ENCODE peak calls at places on chromosomes 2 and 18, in four cellular contexts. One of them, this sample, is unnamed.

GRCh38 chr2:79670198-79670597 is 157.3 kb downstream of the CTNNA2 start:
- DNase-seq in HepG2: peak; percentile 48
- DNase-seq in GM12878: no peak
- DNase-seq in K562: peak; percentile 2
- DNase-seq in this sample: peak; percentile 56

GRCh38 chr2:26816893-26817292 is 31.0 kb downstream of the CENPA start:
- DNase-seq in HepG2: no peak
- DNase-seq in GM12878: no peak
- DNase-seq in K562: peak; percentile 43
- DNase-seq in this sample: peak; percentile 21

GRCh38 chr2:230925879-230926765 is 1.1 kb upstream of the GPR55 start:
- DNase-seq in HepG2: no peak
- DNase-seq in GM12878: peak; percentile 70
- DNase-seq in K562: no peak
- DNase-seq in this sample: peak; percentile 36

GRCh38 chr2:6917071-6917760 is at the start of gene RNF144A:
- DNase-seq in HepG2: no peak
- DNase-seq in GM12878: no peak
- DNase-seq in K562: peak; percentile 75
- DNase-seq in this sample: peak; percentile 90

GRCh38 chr2:230153390-230153976 is 66.3 kb downstream of the SP110 start:
- DNase-seq in HepG2: no peak
- DNase-seq in GM12878: no peak
- DNase-seq in K562: no peak
- DNase-seq in this sample: no peak

GRCh38 chr2:36329746-36330145 is 25.8 kb upstream of the CRIM1 start:
- DNase-seq in HepG2: peak; percentile 60
- DNase-seq in GM12878: no peak
- DNase-seq in K562: no peak
- DNase-seq in this sample: no peak

GRCh38 chr2:31259075-31259474 is 25.1 kb downstream of the EHD3 start:
- DNase-seq in HepG2: no peak
- DNase-seq in GM12878: no peak
- DNase-seq in K562: no peak
- DNase-seq in this sample: no peak

GRCh38 chr2:58131191-58132011 is 84.8 kb downstream of the VRK2 start:
- DNase-seq in HepG2: peak; percentile 15
- DNase-seq in GM12878: no peak
- DNase-seq in K562: no peak
- DNase-seq in this sample: no peak

GRCh38 chr2:729363-729762 is 52.2 kb upstream of the TMEM18 start:
- DNase-seq in HepG2: no peak
- DNase-seq in GM12878: no peak
- DNase-seq in K562: no peak
- DNase-seq in this sample: no peak

GRCh38 chr2:42115588-42115987 is 53.6 kb upstream of the EML4 start:
- DNase-seq in HepG2: no peak
- DNase-seq in GM12878: no peak
- DNase-seq in K562: no peak
- DNase-seq in this sample: no peak

GRCh38 chr2:218400167-218400929 is 680 bp downstream of the CTDSP1 start:
- DNase-seq in HepG2: no peak
- DNase-seq in GM12878: no peak
- DNase-seq in K562: peak; percentile 43
- DNase-seq in this sample: no peak

GRCh38 chr2:201129044-201129505 is 13.1 kb downstream of the CFLAR start:
- DNase-seq in HepG2: peak; percentile 78
- DNase-seq in GM12878: no peak
- DNase-seq in K562: peak; percentile 54
- DNase-seq in this sample: no peak

GRCh38 chr2:16565481-16565880 is 100.2 kb downstream of the CYRIA start:
- DNase-seq in HepG2: no peak
- DNase-seq in GM12878: no peak
- DNase-seq in K562: no peak
- DNase-seq in this sample: no peak

GRCh38 chr18:48828713-48829442 is 121.9 kb downstream of the SMAD7 start:
- DNase-seq in HepG2: no peak
- DNase-seq in GM12878: no peak
- DNase-seq in K562: peak; percentile 86
- DNase-seq in this sample: peak; percentile 21

GRCh38 chr2:205352593-205352992 is 329.7 kb upstream of the NRP2 start:
- DNase-seq in HepG2: no peak
- DNase-seq in GM12878: no peak
- DNase-seq in K562: no peak
- DNase-seq in this sample: no peak

GRCh38 chr2:134594399-134594798 is 124.4 kb downstream of the TMEM163 start:
- DNase-seq in HepG2: no peak
- DNase-seq in GM12878: no peak
- DNase-seq in K562: no peak
- DNase-seq in this sample: no peak

GRCh38 chr2:152585830-152586484 is 131.3 kb downstream of the PRPF40A start:
- DNase-seq in HepG2: peak; percentile 18
- DNase-seq in GM12878: no peak
- DNase-seq in K562: peak; percentile 34
- DNase-seq in this sample: no peak

GRCh38 chr2:49973917-49974368 is 819.6 kb upstream of the FSHR start:
- DNase-seq in HepG2: no peak
- DNase-seq in GM12878: no peak
- DNase-seq in K562: no peak
- DNase-seq in this sample: peak; percentile 50

GRCh38 chr2:47282621-47283272 is 120.2 kb upstream of the MSH2 start:
- DNase-seq in HepG2: peak; percentile 73
- DNase-seq in GM12878: no peak
- DNase-seq in K562: no peak
- DNase-seq in this sample: no peak

GRCh38 chr2:206028101-206028500 is 57.9 kb downstream of the INO80D start:
- DNase-seq in HepG2: no peak
- DNase-seq in GM12878: no peak
- DNase-seq in K562: no peak
- DNase-seq in this sample: no peak

GRCh38 chr2:62492048-62492447 is 13.9 kb downstream of the TMEM17 start:
- DNase-seq in HepG2: peak; percentile 44
- DNase-seq in GM12878: no peak
- DNase-seq in K562: no peak
- DNase-seq in this sample: no peak

GRCh38 chr2:63192889-63193778 is 142.5 kb downstream of the OTX1 start:
- DNase-seq in HepG2: peak; percentile 97
- DNase-seq in GM12878: no peak
- DNase-seq in K562: no peak
- DNase-seq in this sample: no peak

GRCh38 chr2:157404363-157404762 is 39.5 kb downstream of the CYTIP start:
- DNase-seq in HepG2: no peak
- DNase-seq in GM12878: peak; percentile 85
- DNase-seq in K562: no peak
- DNase-seq in this sample: no peak

GRCh38 chr2:74026674-74027294 is 42.1 kb downstream of the TET3 start:
- DNase-seq in HepG2: no peak
- DNase-seq in GM12878: no peak
- DNase-seq in K562: no peak
- DNase-seq in this sample: no peak

GRCh38 chr2:74028290-74028689 is 43.6 kb downstream of the TET3 start:
- DNase-seq in HepG2: no peak
- DNase-seq in GM12878: no peak
- DNase-seq in K562: no peak
- DNase-seq in this sample: no peak

GRCh38 chr2:74027496-74027895 is 42.8 kb downstream of the TET3 start:
- DNase-seq in HepG2: no peak
- DNase-seq in GM12878: no peak
- DNase-seq in K562: no peak
- DNase-seq in this sample: no peak

GRCh38 chr2:74024216-74024615 is 39.5 kb downstream of the TET3 start:
- DNase-seq in HepG2: no peak
- DNase-seq in GM12878: no peak
- DNase-seq in K562: no peak
- DNase-seq in this sample: no peak

DNA sequence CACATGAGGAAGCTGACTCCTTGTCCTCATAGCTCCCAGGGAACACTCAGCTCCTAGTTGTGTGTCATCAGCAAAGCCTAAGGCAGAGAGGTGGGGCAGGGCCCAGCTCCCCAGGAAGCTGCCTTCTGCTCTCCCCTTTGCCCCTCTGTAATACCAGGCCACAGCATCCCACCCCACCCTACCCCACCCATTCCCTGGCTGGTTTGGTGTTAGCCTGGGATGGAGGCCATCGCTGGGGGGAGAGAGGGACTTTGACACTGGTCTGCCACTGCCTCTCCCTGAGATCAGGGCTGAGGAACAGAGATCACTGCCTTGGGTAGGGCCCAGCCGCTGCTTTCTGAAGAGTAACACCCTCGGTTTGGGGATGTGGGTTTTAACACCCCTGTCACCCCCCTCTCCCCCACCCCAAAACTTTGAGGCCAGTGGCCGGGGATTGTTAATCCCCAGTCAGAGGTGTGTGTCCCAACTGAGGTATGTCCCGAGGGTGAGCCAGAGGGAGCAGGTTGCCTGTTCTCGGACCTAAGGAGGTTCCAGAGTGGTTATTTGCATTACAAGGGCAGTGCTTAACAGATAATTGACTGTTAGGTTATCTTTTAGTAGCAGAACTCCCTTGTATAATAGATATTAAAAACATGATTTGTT is 41.4 kb downstream of the TET3 start:
- DNase-seq in HepG2: no peak
- DNase-seq in GM12878: no peak
- DNase-seq in K562: no peak
- DNase-seq in this sample: no peak
- TF ChIP-seq SP1 in HepG2: no peak
- TF ChIP-seq SP1 in GM12878: no peak
- TF ChIP-seq SP1 in K562: no peak
- TF ChIP-seq SP1 in this sample: no peak

GRCh38 chr18:58135806-58136331 is 91.8 kb downstream of the NEDD4L start:
- DNase-seq in HepG2: peak; percentile 31
- DNase-seq in GM12878: peak; percentile 45
- DNase-seq in K562: peak; percentile 80
- DNase-seq in this sample: peak; percentile 64
- TF ChIP-seq BHLHE40 in HepG2: no peak
- TF ChIP-seq BHLHE40 in GM12878: peak; percentile 49
- TF ChIP-seq BHLHE40 in K562: no peak
- TF ChIP-seq BHLHE40 in this sample: no peak

GRCh38 chr18:43893001-43893637 is 615.8 kb upstream of the SYT4 start:
- DNase-seq in HepG2: no peak
- DNase-seq in GM12878: no peak
- DNase-seq in K562: no peak
- DNase-seq in this sample: no peak
- TF ChIP-seq FOXK2 in HepG2: no peak
- TF ChIP-seq FOXK2 in GM12878: no peak
- TF ChIP-seq FOXK2 in K562: no peak
- TF ChIP-seq FOXK2 in this sample: no peak

DNA sequence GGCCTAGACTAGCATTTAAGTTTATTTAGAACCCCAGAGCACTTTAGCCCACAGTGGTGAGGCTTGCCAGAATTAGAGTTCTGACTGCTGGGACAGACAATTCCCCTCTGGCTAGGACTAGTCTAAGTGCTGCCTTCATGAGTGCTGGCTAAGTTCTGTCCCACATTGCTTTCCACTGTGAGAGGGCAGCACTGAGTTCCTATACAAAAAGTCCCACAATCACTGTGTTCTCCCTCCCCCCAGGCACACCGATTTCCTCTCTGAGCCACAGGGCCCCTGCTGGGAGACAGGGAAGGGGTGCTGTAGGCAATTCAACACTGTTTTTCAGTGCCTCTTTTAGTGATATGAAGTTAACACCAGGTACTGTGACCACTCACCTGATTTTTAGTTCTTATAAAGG is 310.9 kb downstream of the DLGAP1 start:
- DNase-seq in HepG2: no peak
- DNase-seq in GM12878: no peak
- DNase-seq in K562: no peak
- DNase-seq in this sample: no peak
- TF ChIP-seq SP1 in HepG2: no peak
- TF ChIP-seq SP1 in GM12878: no peak
- TF ChIP-seq SP1 in K562: no peak
- TF ChIP-seq SP1 in this sample: no peak

GRCh38 chr2:120560330-120560729 is 175.3 kb upstream of the GLI2 start:
- DNase-seq in HepG2: no peak
- DNase-seq in GM12878: no peak
- DNase-seq in K562: no peak
- DNase-seq in this sample: no peak

GRCh38 chr2:120561393-120562035 is 174.2 kb upstream of the GLI2 start:
- DNase-seq in HepG2: no peak
- DNase-seq in GM12878: no peak
- DNase-seq in K562: no peak
- DNase-seq in this sample: no peak

GRCh38 chr2:120558892-120559291 is 176.8 kb upstream of the GLI2 start:
- DNase-seq in HepG2: no peak
- DNase-seq in GM12878: no peak
- DNase-seq in K562: no peak
- DNase-seq in this sample: no peak

GRCh38 chr2:120556908-120557307 is 178.8 kb upstream of the GLI2 start:
- DNase-seq in HepG2: no peak
- DNase-seq in GM12878: no peak
- DNase-seq in K562: no peak
- DNase-seq in this sample: no peak

DNA sequence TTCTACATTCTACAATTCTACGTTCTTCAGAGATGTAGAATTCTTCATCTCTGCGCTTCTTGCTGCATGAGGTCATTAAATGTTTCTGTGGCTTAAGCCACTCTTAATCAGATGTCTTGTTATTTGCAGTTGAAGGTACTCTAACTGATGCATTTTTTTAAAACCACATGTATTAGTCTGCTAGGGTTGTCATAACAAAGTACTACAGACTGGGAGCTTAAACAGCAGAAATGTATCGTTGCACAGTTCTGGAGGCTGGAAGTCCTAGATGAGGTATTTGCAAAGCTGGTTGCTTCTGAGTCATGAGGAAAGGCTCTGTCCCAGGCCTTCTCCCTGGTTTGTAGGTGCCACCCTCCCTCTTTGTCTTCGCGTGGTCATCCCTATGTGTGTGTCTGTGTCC is 176.3 kb upstream of the GLI2 start:
- DNase-seq in HepG2: no peak
- DNase-seq in GM12878: no peak
- DNase-seq in K562: no peak
- DNase-seq in this sample: no peak
- TF ChIP-seq BHLHE40 in HepG2: no peak
- TF ChIP-seq BHLHE40 in GM12878: no peak
- TF ChIP-seq BHLHE40 in K562: no peak
- TF ChIP-seq BHLHE40 in this sample: no peak

This sample was measured in HEK293T.